ENCODE peak calls at places on chromosomes 6 and 20, in four cellular contexts. M is GM23338, F is ovary, V is heart right ventricle. L is an unnamed sample.

GRCh38 chr20:51651921-51652549 is 109.5 kb upstream of the NFATC2 start:
- DNase-seq in M (no peak), F (no peak), V (no peak), L (no peak)

GRCh38 chr20:34705383-34706021 is 1.4 kb downstream of the TP53INP2 start:
- DNase-seq in M (peak; percentile 52), F (no peak), V (peak; percentile 41), L (peak; percentile 40)

GRCh38 chr6:158831571-158831970 is 12.4 kb upstream of the EZR start:
- DNase-seq in M (no peak), F (no peak), V (no peak), L (no peak)

GRCh38 chr6:163392533-163392932 is 22.0 kb upstream of the QKI start:
- DNase-seq in M (no peak), F (no peak), V (no peak), L (peak; percentile 78)

GRCh38 chr6:122735618-122736017 is 43.9 kb upstream of the FABP7 start:
- DNase-seq in M (no peak), F (no peak), V (no peak), L (no peak)

GRCh38 chr6:65638047-65638831 is 68.8 kb downstream of the EYS start:
- DNase-seq in M (peak; percentile 71), F (no peak), V (no peak), L (no peak)

GRCh38 chr6:37077459-37078296 is 72.2 kb downstream of the FGD2 start:
- DNase-seq in M (peak; percentile 87), F (peak; percentile 90), V (peak; percentile 86), L (peak; percentile 46)

GRCh38 chr20:23520185-23520584 is 29.3 kb downstream of the CST8 start:
- DNase-seq in M (no peak), F (no peak), V (no peak), L (no peak)

GRCh38 chr20:3629893-3630292 is 33.3 kb downstream of the GFRA4 start:
- DNase-seq in M (no peak), F (no peak), V (no peak), L (no peak)

GRCh38 chr6:157012355-157012754 is 235.2 kb downstream of the ARID1B start:
- DNase-seq in M (no peak), F (no peak), V (no peak), L (no peak)

GRCh38 chr6:131754715-131755567 is 44.1 kb upstream of the CTAGE9 start:
- DNase-seq in M (no peak), F (no peak), V (no peak), L (no peak)

GRCh38 chr6:47168176-47168575 is 126.0 kb upstream of the ADGRF1 start:
- DNase-seq in M (no peak), F (no peak), V (peak; percentile 14), L (no peak)

GRCh38 chr6:162568266-162568665 is 159.3 kb downstream of the PRKN start:
- DNase-seq in M (no peak), F (no peak), V (no peak), L (no peak)

GRCh38 chr6:116969211-116969863 is 92.3 kb downstream of the RFX6 start:
- DNase-seq in M (peak; percentile 79), F (no peak), V (no peak), L (peak; percentile 57)

GRCh38 chr6:155450194-155450593 is 5.4 kb downstream of the NOX3 start:
- DNase-seq in M (no peak), F (no peak), V (no peak), L (no peak)

GRCh38 chr20:47792021-47792618 is 6.8 kb upstream of the SULF2 start:
- DNase-seq in M (no peak), F (peak; percentile 81), V (peak; percentile 48), L (peak; percentile 73)

GRCh38 chr6:16472349-16473069 is 234.1 kb downstream of the GMPR start:
- DNase-seq in M (no peak), F (no peak), V (no peak), L (no peak)

GRCh38 chr6:117483004-117483644 is 650 bp downstream of the DCBLD1 start:
- DNase-seq in M (peak; percentile 67), F (peak; percentile 35), V (peak; percentile 73), L (peak; percentile 70)

GRCh38 chr6:97925504-97925903 is 642.5 kb upstream of the MMS22L start:
- DNase-seq in M (peak; percentile 50), F (no peak), V (no peak), L (no peak)

GRCh38 chr6:81166770-81167169 is 585.7 kb downstream of the TENT5A start:
- DNase-seq in M (no peak), F (no peak), V (no peak), L (no peak)

GRCh38 chr6:27591660-27592059 is 118.8 kb upstream of the ZNF184 start:
- DNase-seq in M (peak; percentile 79), F (no peak), V (no peak), L (no peak)

GRCh38 chr6:17173071-17173470 is 71.2 kb downstream of the STMND1 start:
- DNase-seq in M (no peak), F (no peak), V (no peak), L (no peak)

GRCh38 chr6:135291288-135292116 is 110.4 kb downstream of the MYB start:
- DNase-seq in M (no peak), F (no peak), V (no peak), L (no peak)

GRCh38 chr6:183668-184067 is 108.6 kb upstream of the DUSP22 start:
- DNase-seq in M (no peak), F (no peak), V (no peak), L (no peak)

GRCh38 chr6:33692078-33692759 is 19.3 kb downstream of the UQCC2 start:
- DNase-seq in M (peak; percentile 64), F (no peak), V (peak; percentile 27), L (no peak)

GRCh38 chr20:61614311-61615100 is 362.4 kb downstream of the CDH4 start:
- DNase-seq in M (no peak), F (no peak), V (no peak), L (peak; percentile 30)

GRCh38 chr20:6692566-6693168 is 74.8 kb upstream of the BMP2 start:
- DNase-seq in M (no peak), F (no peak), V (peak; percentile 16), L (no peak)

GRCh38 chr20:4227085-4227821 is 211.9 kb upstream of the RNF24 start:
- DNase-seq in M (peak; percentile 80), F (no peak), V (no peak), L (no peak)

GRCh38 chr20:46361386-46361785 is 45.0 kb downstream of the ELMO2 start:
- DNase-seq in M (no peak), F (no peak), V (no peak), L (no peak)

GRCh38 chr6:75286955-75287354 is 2.4 kb upstream of the TMEM30A start:
- DNase-seq in M (no peak), F (no peak), V (no peak), L (no peak)

GRCh38 chr6:75285156-75285639 is 606 bp upstream of the TMEM30A start:
- DNase-seq in M (no peak), F (no peak), V (no peak), L (no peak)

GRCh38 chr6:75290136-75290535 is 5.5 kb upstream of the TMEM30A start:
- DNase-seq in M (no peak), F (no peak), V (no peak), L (no peak)

GRCh38 chr6:75288023-75288422 is 3.4 kb upstream of the TMEM30A start:
- DNase-seq in M (no peak), F (no peak), V (no peak), L (no peak)

DNA sequence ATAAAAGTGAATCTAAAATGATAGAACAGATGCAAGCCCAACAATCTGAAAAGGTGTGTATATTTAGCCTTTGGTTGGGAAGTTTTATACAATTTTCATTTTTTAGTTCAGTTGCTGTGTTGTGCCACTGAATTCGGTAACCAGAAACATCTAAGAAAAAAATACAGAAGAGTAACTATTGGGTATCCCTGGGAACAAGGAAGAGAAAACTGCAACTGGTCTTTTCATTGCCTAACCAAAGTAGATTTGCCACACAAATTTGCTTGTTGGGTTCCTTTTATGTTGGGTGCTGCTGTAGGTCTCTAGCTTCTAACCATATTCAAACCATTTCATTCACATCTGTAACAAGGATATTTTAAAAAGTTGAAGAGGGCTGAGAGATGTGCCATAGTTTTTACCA is 2.8 kb upstream of the TMEM30A start:
- DNase-seq in M (no peak), F (no peak), V (no peak), L (no peak)
- H3K27me3 ChIP-seq in M (no peaks in the 10 kb centered on the region), F (no peaks in the 10 kb centered on the region), V (no peaks in the 10 kb centered on the region), L (no peaks in the 10 kb centered on the region)

GRCh38 chr20:62652051-62652893 is 10.0 kb downstream of the SLCO4A1 start:
- DNase-seq in M (peak; percentile 61), F (peak; percentile 93), V (peak; percentile 91), L (peak; percentile 88)

GRCh38 chr20:62653951-62654685 is 11.8 kb downstream of the SLCO4A1 start:
- DNase-seq in M (no peak), F (no peak), V (peak; percentile 13), L (no peak)

GRCh38 chr20:62651285-62652021 is 9.2 kb downstream of the SLCO4A1 start:
- DNase-seq in M (peak; percentile 39), F (peak; percentile 77), V (peak; percentile 59), L (peak; percentile 67)

GRCh38 chr20:62653373-62653772 is 11.1 kb downstream of the SLCO4A1 start:
- DNase-seq in M (no peak), F (no peak), V (no peak), L (no peak)

DNA sequence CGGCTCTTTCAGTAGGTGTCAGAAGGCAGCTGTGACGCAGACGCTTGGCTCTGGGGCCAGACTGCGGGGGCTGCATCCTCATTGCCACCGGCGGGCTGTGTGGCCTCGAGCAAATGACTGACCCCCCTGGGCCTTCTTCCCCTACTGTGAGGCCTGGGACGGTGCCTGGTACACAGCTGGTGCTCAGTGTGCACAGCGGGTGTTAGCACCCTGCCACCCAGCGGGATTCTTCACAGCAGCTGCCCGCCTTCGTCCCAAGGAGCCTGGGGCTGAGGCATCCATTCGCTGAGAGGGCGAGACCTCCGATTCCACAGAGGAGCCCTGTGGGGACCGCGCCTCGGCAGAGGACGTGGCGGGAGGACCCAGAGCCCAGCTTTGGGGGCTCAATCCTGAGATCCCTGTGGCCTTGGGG is 10.6 kb downstream of the SLCO4A1 start:
- DNase-seq in M (no peak), F (no peak), V (no peak), L (no peak)
- H3K4me3 ChIP-seq in M (no peak overlapping the region), F (peak overlapping the region; percentile 32), V (peak overlapping the region; percentile 38), L (no peak overlapping the region)

GRCh38 chr6:3233321-3233720 is 5.9 kb upstream of the TUBB2B start:
- DNase-seq in M (no peak), F (no peak), V (no peak), L (no peak)
- H3K27me3 ChIP-seq in M (peaks cover 36% of the 10 kb centered on the region), F (peaks cover 2% of the 10 kb centered on the region), V (peaks cover 68% of the 10 kb centered on the region), L (peaks cover 5% of the 10 kb centered on the region)

GRCh38 chr6:149317656-149318571 is at the start of gene TAB2:
- DNase-seq in M (peak; percentile 72), F (peak; percentile 74), V (no peak), L (peak; percentile 25)

GRCh38 chr6:149318581-149319286 is 1.2 kb downstream of the TAB2 start:
- DNase-seq in M (peak; percentile 37), F (no peak), V (no peak), L (peak; percentile 2)

GRCh38 chr6:149323353-149323752 is 5.8 kb downstream of the TAB2 start:
- DNase-seq in M (no peak), F (no peak), V (no peak), L (no peak)

GRCh38 chr6:149319413-149319812 is 1.9 kb downstream of the TAB2 start:
- DNase-seq in M (no peak), F (no peak), V (no peak), L (no peak)

DNA sequence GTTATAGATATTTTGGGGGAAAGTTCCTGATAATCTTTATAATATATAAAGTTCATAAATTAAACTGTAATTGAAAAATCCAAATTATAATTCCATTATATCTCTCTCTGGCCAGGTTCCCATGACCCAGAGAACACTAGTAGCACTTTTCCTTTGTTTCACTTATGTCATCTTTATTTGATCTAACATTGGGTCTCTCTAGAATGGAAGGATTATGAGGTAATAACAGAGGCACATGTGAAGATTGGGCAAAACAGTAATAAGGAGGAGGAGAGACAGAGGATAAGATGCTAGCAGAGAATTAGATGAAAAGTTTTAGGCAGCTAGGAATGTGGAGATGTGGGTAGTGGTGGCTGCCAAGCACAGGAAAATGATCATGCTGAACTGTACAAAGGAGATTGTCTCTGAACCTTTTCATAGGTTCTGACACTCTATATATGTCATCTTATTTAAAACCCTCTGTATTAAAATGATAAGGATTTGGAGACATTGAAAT is 3.3 kb downstream of the TAB2 start:
- DNase-seq in M (no peak), F (no peak), V (no peak), L (no peak)
- H3K4me3 ChIP-seq in M (no peak overlapping the region), F (no peak overlapping the region), V (no peak overlapping the region), L (no peak overlapping the region)

L was measured in body of pancreas.